ENCODE peak calls at places on chromosomes 6 and 20, in five cellular contexts. B is heart left ventricle, I is left ventricle myocardium inferior, C is tibial nerve, M is hepatocyte. N is an unnamed sample.

GRCh38 chr6:30149234-30149633 is 11.8 kb downstream of the TRIM10 start:
- DNase-seq in I (no peak), M (no peak), C (no peak), B (no peak), N (no peak)

GRCh38 chr20:59121714-59122376 is 41.8 kb upstream of the ZNF831 start:
- DNase-seq in I (no peak), C (no peak), B (no peak), M (no peak), N (no peak)

GRCh38 chr6:5996701-5997419 is 9.9 kb downstream of the NRN1 start:
- DNase-seq in B (no peak), I (no peak), C (no peak), M (peak; percentile 44), N (peak; percentile 25)

GRCh38 chr6:162056745-162057144 is 670.8 kb downstream of the PRKN start:
- DNase-seq in C (no peak), B (peak; percentile 65), M (peak; percentile 28), I (peak; percentile 45), N (peak; percentile 22)

GRCh38 chr20:2754426-2754825 is 46.0 kb downstream of the CPXM1 start:
- DNase-seq in M (no peak), I (no peak), C (no peak), B (no peak), N (peak; percentile 22)

GRCh38 chr6:159981591-159982245 is 12.8 kb downstream of the IGF2R start:
- DNase-seq in B (peak; percentile 58), I (no peak), M (no peak), C (no peak), N (peak; percentile 91)

GRCh38 chr20:51541189-51542032 is 1.1 kb downstream of the NFATC2 start:
- DNase-seq in C (peak; percentile 81), B (peak; percentile 85), M (peak; percentile 83), I (peak; percentile 74), N (peak; percentile 54)

GRCh38 chr6:12103158-12103557 is 91.0 kb downstream of the HIVEP1 start:
- DNase-seq in I (no peak), C (no peak), B (no peak), M (no peak), N (no peak)

GRCh38 chr6:47908271-47908670 is 126.4 kb downstream of the OPN5 start:
- DNase-seq in C (no peak), M (no peak), I (no peak), B (no peak), N (no peak)

GRCh38 chr6:148513145-148514071 is 170.8 kb downstream of the SASH1 start:
- DNase-seq in I (no peak), B (peak; percentile 59), C (no peak), M (no peak), N (peak; percentile 60)

GRCh38 chr20:45487231-45487635 is 17.7 kb downstream of the WFDC2 start:
- DNase-seq in B (no peak), I (no peak), C (no peak), M (no peak), N (no peak)

DNA sequence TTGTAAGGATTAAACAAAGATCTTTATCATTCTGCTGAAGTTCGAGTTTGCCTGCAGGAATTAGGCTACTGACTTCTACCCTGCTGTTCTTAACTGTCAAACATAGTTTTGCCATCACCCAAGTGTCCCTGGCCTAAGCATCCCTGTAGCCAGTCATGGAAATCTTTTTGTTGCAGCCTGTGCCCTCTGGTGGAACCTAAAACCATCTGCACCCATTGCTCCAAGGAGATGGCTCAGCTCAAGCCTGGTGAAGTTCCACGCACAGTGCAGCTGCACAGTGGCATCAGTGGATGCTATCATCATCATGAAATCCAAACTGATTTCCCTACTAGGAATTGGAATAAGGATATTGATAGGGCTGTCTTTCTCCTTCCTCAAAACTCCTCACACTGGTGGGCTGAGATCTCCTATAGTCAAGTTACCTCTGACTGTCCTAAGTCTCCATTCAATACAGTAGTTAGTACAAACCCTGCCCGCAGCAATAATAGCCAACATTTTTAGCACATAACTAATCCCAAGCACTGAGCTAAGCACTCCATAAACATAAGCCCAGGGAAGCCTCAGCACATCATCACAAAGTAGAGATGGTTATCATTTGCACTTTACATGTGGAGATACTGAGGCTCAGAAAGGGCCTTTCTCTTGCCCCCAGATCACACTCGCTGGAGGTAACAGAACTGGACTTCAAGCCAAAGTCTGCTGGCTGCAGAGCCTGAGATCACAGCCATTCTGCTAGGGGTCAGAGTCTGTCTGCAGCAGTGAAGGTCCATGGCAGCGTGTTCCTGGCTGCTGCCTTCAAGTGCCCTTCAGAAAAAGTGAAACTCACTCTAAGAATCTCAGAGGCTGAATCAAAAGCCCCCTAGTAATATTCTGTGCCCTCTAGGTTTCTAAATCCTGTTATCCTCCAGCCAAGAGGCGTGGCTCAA is 77.2 kb upstream of the MC3R start:
- DNase-seq in I (no peak), C (no peak), B (no peak), M (peak; percentile 34), N (no peak)
- TF ChIP-seq CTCF in I (peak; percentile 47), C (peak; percentile 42), B (peak; percentile 30), M (peak; percentile 39), N (no peak)

GRCh38 chr20:33394718-33395117 is 6.6 kb downstream of the CDK5RAP1 start:
- DNase-seq in M (no peak), C (no peak), I (no peak), B (no peak), N (no peak)
- TF ChIP-seq CTCF in M (no peak), C (no peak), I (peak; percentile 28), B (no peak), N (peak; percentile 24)

DNA sequence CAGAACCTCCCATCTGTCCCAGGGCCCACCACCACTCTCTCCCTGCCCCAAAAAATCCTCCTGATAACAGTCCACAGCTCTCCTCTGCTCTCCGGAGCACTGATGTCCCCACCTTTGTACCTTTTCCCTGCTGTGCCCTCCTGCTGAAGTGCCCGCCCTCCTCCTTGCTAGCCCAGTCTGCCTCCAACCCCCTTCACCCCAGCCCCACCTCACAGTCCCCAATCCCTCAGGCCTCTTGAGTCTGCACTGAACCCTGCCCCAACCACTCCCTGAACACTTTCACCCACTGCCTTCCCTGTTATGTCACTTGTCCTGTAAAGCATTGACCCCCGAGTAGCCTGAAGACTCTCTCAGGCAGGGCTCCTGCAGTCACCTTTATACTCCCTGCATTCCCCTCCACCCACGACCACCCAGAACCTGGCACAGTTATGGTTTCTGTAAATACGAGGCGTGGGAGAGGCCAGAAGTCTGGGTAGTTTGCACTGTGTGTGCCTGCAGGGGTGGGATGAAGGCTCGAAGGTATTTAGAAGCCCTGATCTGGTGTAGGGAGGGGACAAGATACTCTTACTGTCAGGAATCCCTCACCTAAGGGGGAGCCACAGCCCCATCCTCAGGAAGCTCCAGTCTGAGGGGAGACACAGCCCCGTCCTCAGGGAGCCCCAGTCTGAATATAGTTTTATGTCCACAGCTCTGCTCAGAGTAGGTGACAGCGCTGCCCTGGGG is 5.4 kb downstream of the GLP1R start:
- DNase-seq in B (no peak), M (no peak), I (no peak), C (no peak), N (no peak)
- TF ChIP-seq CTCF in B (no peak), M (no peak), I (no peak), C (no peak), N (no peak)

GRCh38 chr6:86657192-86657591 is 280.1 kb upstream of the HTR1E start:
- DNase-seq in I (no peak), M (no peak), C (no peak), B (no peak), N (no peak)
- TF ChIP-seq CTCF in I (no peak), M (no peak), C (no peak), B (no peak), N (no peak)

N was measured in fibroblast of pulmonary artery.